ENCODE peak calls at places on chromosomes 7 and 10, in five cellular contexts. J is NCI-H1417, U is fibroblast of lung, O is hippocampal formation, K is head of caudate nucleus. Q is an unnamed sample.

GRCh38 chr10:7030134-7030855 is 380.5 kb downstream of the SFMBT2 start:
- DNase-seq in J (no peak), U (no peak), O (no peak), K (no peak), Q (no peak)

GRCh38 chr10:24382979-24383663 is 174.2 kb downstream of the KIAA1217 start:
- DNase-seq in J (no peak), U (no peak), O (no peak), K (no peak), Q (no peak)

GRCh38 chr10:127738512-127739424 is 1.8 kb downstream of the FOXI2 start:
- DNase-seq in J (no peak), U (no peak), O (no peak), K (no peak), Q (no peak)

GRCh38 chr7:124784879-124785818 is 19.6 kb upstream of the GPR37 start:
- DNase-seq in J (peak), U (peak), O (peak), K (peak), Q (peak)

GRCh38 chr7:29106128-29106988 is 40.0 kb downstream of the CPVL start:
- DNase-seq in J (peak), U (peak), O (peak), K (peak), Q (no peak)

GRCh38 chr10:91590142-91590903 is 42.5 kb downstream of the PPP1R3C start:
- DNase-seq in J (no peak), U (peak), O (no peak), K (no peak), Q (peak)

GRCh38 chr7:2417981-2418481 is 14.6 kb downstream of the CHST12 start:
- DNase-seq in J (no peak), U (no peak), O (no peak), K (peak), Q (peak)

GRCh38 chr10:90856964-90857634 is 740 bp downstream of the HTR7 start:
- DNase-seq in J (no peak), U (no peak), O (no peak), K (no peak), Q (no peak)

GRCh38 chr10:35722226-35722625 is 80.1 kb upstream of the FZD8 start:
- DNase-seq in J (no peak), U (no peak), O (no peak), K (no peak), Q (no peak)

GRCh38 chr7:50281680-50282445 is 22.7 kb upstream of the IKZF1 start:
- DNase-seq in J (no peak), U (no peak), O (no peak), K (no peak), Q (no peak)

GRCh38 chr7:87128883-87129282 is 23.4 kb upstream of the DMTF1 start:
- DNase-seq in J (no peak), U (no peak), O (no peak), K (no peak), Q (no peak)

GRCh38 chr7:156389116-156389692 is 251.4 kb upstream of the RNF32 start:
- DNase-seq in J (no peak), U (no peak), O (no peak), K (no peak), Q (no peak)

GRCh38 chr7:91201731-91202130 is 62.5 kb upstream of the FZD1 start:
- DNase-seq in J (peak), U (no peak), O (no peak), K (no peak), Q (no peak)

GRCh38 chr7:50633414-50633710 is 68.2 kb upstream of the DDC start:
- DNase-seq in J (no peak), U (no peak), O (no peak), K (no peak), Q (no peak)

GRCh38 chr10:69721690-69722310 is 79.9 kb upstream of the COL13A1 start:
- DNase-seq in J (peak), U (peak), O (no peak), K (no peak), Q (no peak)

GRCh38 chr7:21414795-21415393 is 13.0 kb upstream of the SP4 start:
- DNase-seq in J (no peak), U (no peak), O (no peak), K (no peak), Q (no peak)